ENCODE peak calls at places on chromosomes 3 and 15, in four cellular contexts. I is breast epithelium, U is lung, R is tibial nerve. W is an unnamed sample.

GRCh38 chr3:139737682-139738361 is 60.0 kb upstream of the NMNAT3 start:
- DNase-seq in U (no peak), R (no peak), I (no peak), W (no peak)

GRCh38 chr3:160343132-160343531 is 55.9 kb downstream of the IFT80 start:
- DNase-seq in R (no peak), U (no peak), I (no peak), W (no peak)

GRCh38 chr3:197293605-197294237 is 4.7 kb downstream of the DLG1 start:
- DNase-seq in R (no peak), I (no peak), U (no peak), W (no peak)

GRCh38 chr15:66707310-66708160 is 5.5 kb downstream of the SMAD6 start:
- DNase-seq in I (no peak), U (no peak), R (no peak), W (no peak)

GRCh38 chr3:29430558-29430971 is 149.7 kb downstream of the RBMS3 start:
- DNase-seq in U (no peak), I (no peak), R (no peak), W (no peak)

GRCh38 chr3:42640129-42640528 is 13.4 kb upstream of the ZBTB47 start:
- DNase-seq in I (no peak), R (no peak), U (no peak), W (no peak)

GRCh38 chr3:105328338-105328730 is 38.4 kb upstream of the ALCAM start:
- DNase-seq in U (no peak), R (no peak), I (no peak), W (no peak)

GRCh38 chr3:186746008-186746407 is 28.8 kb downstream of the KNG1 start:
- DNase-seq in U (peak; percentile 58), I (no peak), R (no peak), W (no peak)

GRCh38 chr3:122952509-122952908 is 75.1 kb downstream of the SEMA5B start:
- DNase-seq in R (no peak), I (no peak), U (no peak), W (no peak)

GRCh38 chr3:127715541-127715940 is 42.8 kb downstream of the ABTB1 start:
- DNase-seq in U (no peak), R (no peak), I (no peak), W (no peak)

GRCh38 chr15:71737761-71738160 is 72.6 kb upstream of the NR2E3 start:
- DNase-seq in U (no peak), I (no peak), R (no peak), W (no peak)

GRCh38 chr3:52829906-52830463 is 487 bp downstream of the ITIH4 start:
- DNase-seq in I (no peak), U (no peak), R (no peak), W (no peak)

DNA sequence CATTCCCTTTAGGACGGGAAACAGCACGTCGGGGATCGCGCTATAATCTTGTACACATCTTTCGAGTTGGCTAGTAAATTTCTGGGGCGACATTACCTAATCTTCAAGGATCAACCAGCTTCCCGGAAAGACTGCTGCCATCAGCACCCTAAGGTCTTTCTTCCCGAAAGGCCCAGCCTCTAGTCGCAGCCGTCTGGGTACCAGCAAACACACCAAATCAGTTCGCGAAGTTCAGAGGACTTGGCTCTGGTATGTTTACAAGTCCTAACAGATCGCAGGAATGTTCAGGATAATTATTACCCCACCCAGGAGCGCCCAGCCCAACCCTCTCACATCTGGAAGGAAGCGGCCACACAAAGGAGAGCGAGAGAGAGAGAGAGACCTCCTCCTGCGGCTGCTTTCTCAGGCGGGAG is 155.2 kb upstream of the FRMD4B start:
- DNase-seq in U (no peak), I (no peak), R (no peak), W (no peak)
- H3K27ac ChIP-seq in U (no peak overlapping the region), I (peak overlapping the region; percentile 38), R (no peak overlapping the region), W (no peak overlapping the region)

GRCh38 chr3:187778726-187779125 is 33.5 kb upstream of the BCL6 start:
- DNase-seq in U (no peak), R (no peak), I (no peak), W (no peak)
- H3K27ac ChIP-seq in U (no peak overlapping the region), R (no peak overlapping the region), I (no peak overlapping the region), W (no peak overlapping the region)

DNA sequence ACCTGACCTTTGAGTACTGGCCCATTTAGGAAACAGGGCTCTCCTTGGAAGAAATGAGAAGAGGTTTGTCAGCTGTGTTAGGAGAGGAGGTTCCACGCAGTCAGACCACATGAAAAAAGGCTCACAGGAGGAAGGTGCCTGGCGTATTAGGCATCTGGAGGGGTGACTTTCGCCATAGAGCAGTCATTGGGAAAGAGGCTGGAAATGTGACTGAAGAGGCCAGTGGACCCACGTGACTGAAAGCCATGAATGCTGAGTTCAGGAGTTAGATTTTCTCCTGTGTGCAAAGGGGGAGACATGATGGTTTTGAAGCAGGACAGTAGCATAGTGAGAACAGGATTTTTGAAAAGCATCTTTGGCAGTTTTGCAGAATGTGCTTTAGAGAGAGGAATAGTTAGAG is 29.7 kb upstream of the RNF7 start:
- DNase-seq in U (no peak), R (no peak), I (no peak), W (no peak)
- H3K27ac ChIP-seq in U (no peak overlapping the region), R (no peak overlapping the region), I (peak overlapping the region; percentile 69), W (no peak overlapping the region)

DNA sequence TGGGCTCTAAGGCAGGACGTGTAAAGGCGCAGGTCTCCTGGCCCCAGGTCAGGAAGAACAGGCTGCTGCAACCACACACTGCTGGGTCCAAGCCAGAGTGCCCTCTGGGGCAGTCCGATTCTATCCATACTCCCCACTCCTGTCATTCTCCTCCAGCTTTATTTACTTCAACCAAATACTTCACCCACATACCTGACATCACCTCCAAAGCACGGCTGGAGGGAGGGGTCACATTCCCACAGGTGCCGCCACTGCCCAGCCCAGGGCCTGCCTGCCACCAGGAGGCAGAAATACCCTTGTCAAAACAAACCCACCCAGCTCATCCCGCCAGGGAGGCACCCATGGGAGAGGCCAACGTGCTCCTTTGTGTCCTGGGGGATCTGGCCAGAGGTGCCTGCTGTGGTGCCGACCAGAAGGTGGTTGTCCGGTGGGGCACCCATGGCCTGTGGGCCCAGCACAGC is 100.4 kb downstream of the DAPK2 start:
- DNase-seq in R (no peak), U (peak; percentile 85), I (peak; percentile 92), W (no peak)
- H3K27ac ChIP-seq in R (no peak overlapping the region), U (no peak overlapping the region), I (peak overlapping the region; percentile 94), W (no peak overlapping the region)

DNA sequence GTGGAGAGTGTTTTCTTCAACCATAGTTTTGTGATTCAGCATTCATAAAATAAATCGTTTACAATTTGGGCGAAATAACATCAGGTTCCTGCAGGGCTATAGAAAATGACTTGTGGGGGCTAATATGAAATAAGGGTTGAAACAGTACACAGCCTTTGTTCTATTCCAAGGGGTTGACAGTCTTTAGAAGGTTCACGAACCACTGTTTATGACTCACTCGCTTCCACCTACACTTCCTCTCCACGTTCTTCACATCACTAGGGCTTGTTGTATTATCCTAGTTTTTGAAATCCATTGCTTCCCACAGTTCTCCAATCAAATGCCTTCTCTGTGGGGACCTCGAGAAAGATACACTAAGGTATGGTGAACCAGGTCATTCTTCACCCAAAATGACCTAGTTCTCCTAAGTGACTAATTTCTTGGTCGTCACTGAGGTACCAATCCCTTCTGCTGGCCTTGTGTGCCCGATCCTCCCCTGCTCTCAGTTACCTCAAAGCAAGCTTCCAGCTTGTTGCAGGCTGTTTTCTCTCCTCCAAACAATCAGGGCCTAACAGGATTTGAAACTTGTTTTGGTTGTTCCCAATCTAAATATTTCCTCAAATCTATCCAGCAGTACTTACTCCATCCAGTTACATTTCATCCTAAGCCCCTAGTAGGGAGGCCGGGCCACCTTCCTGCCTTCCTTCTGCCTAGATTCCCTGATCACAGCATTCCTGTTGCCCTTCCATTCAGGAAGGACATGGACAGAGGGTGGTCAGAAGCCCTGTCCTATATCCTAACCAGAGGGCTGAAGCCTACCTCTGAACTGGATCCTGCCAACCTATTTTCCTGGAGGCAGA is 23.1 kb upstream of the TBL1XR1 start:
- DNase-seq in R (no peak), I (no peak), U (no peak), W (no peak)
- H3K27ac ChIP-seq in R (no peak overlapping the region), I (no peak overlapping the region), U (no peak overlapping the region), W (no peak overlapping the region)

GRCh38 chr3:15290731-15291130 is 41.7 kb downstream of the SH3BP5 start:
- DNase-seq in R (no peak), I (no peak), U (no peak), W (no peak)

GRCh38 chr3:15289661-15290060 is 42.7 kb downstream of the SH3BP5 start:
- DNase-seq in I (no peak), R (no peak), U (no peak), W (no peak)

GRCh38 chr3:15292765-15293522 is 39.4 kb downstream of the SH3BP5 start:
- DNase-seq in U (no peak), R (no peak), I (no peak), W (no peak)

GRCh38 chr3:15294914-15295313 is 37.5 kb downstream of the SH3BP5 start:
- DNase-seq in I (no peak), R (no peak), U (no peak), W (no peak)

GRCh38 chr3:15291589-15292541 is 40.5 kb downstream of the SH3BP5 start:
- DNase-seq in I (no peak), R (no peak), U (no peak), W (no peak)
- H3K27ac ChIP-seq in I (peak overlapping the region; percentile 76), R (peak overlapping the region; percentile 82), U (no peak overlapping the region), W (no peak overlapping the region)

DNA sequence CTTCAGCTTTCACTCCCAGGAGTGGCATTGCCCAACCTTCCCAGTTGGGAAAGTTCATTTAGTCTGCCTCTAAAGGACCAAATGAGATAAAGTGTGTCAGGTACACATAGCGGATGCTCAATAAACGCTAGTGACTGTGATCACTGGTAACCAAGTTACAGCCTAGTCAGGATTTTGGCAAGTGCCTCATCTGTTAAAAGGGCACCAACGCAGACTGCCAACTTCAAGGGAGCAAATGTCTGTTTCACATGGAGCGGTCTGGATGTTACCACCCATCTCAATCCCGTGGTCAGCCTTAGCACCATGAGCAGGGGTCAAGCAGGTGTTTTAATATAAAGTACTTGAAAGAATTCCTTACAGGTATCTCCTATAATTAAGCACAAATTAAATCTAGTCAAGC is 22.7 kb downstream of the SLCO3A1 start:
- DNase-seq in I (no peak), U (no peak), R (no peak), W (no peak)
- H3K27ac ChIP-seq in I (no peak overlapping the region), U (peak overlapping the region; percentile 34), R (no peak overlapping the region), W (no peak overlapping the region)

GRCh38 chr3:45516829-45517228 is 77.7 kb upstream of the LIMD1 start:
- DNase-seq in R (no peak), U (no peak), I (no peak), W (no peak)
- H3K27ac ChIP-seq in R (no peak overlapping the region), U (no peak overlapping the region), I (no peak overlapping the region), W (no peak overlapping the region)

DNA sequence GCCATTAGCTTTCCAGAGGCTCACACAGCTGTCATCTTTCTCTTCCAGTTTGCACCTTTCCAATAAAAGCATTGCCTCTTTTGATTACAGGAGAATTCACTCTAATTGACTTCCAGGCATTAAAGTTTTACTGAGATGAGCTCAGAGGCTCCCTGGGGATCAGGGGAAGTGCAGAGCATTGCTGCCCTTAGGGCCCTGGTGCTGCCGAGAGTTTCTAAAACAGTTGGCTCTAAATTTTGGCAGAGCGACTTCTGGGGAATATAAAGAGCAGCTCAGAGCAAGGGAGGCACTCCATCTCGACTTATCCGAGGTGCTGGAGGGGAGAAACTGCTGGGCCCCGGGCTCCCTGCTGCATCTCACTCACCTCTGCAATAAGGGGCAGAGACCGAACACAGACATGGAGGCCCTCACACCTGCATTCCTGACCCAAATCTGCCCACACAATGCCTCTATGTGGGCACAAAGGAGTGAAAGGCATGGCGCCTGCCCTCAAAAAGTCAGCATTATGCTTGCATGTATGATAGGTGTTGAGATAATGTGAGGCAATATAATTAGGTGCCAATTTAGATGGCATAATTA is 61.7 kb downstream of the SCN11A start:
- DNase-seq in U (no peak), R (no peak), I (no peak), W (no peak)
- H3K27ac ChIP-seq in U (no peak overlapping the region), R (no peak overlapping the region), I (no peak overlapping the region), W (no peak overlapping the region)

W was measured in caudate nucleus.